ENCODE peak calls at places on chromosomes 12 and 14, in four cellular contexts. V, I, Q and S are unnamed samples.

GRCh38 chr14:54564799-54565235 is 2.1 kb upstream of the SAMD4A start:
- DNase-seq in V (no peak), I (no peak), Q (no peak), S (no peak)

GRCh38 chr14:92969470-92970232 is 46.7 kb downstream of the CHGA start:
- DNase-seq in V (no peak), I (no peak), Q (no peak), S (no peak)

GRCh38 chr12:98758331-98758730 is 113.2 kb downstream of the APAF1 start:
- DNase-seq in V (no peak), I (no peak), Q (no peak), S (no peak)

GRCh38 chr12:130179191-130179590 is 16.9 kb downstream of the FZD10 start:
- DNase-seq in V (no peak), I (no peak), Q (no peak), S (no peak)

GRCh38 chr12:97960741-97961608 is 498.4 kb downstream of the RMST start:
- DNase-seq in V (peak), I (peak), Q (peak), S (peak)

GRCh38 chr14:37546621-37547447 is 48.2 kb downstream of the FOXA1 start:
- DNase-seq in V (no peak), I (no peak), Q (no peak), S (no peak)

GRCh38 chr12:54258286-54258685 is 21.6 kb downstream of the CBX5 start:
- DNase-seq in V (peak), I (no peak), Q (no peak), S (no peak)

GRCh38 chr12:16603916-16604575 is 1.9 kb downstream of the LMO3 start:
- DNase-seq in V (no peak), I (no peak), Q (no peak), S (no peak)

GRCh38 chr12:85004199-85004598 is 31.9 kb downstream of the TSPAN19 start:
- DNase-seq in V (no peak), I (no peak), Q (no peak), S (no peak)

GRCh38 chr12:40691913-40692616 is at the start of gene CNTN1:
- DNase-seq in V (peak), I (no peak), Q (no peak), S (peak)

GRCh38 chr12:19382111-19382526 is 57.2 kb upstream of the AEBP2 start:
- DNase-seq in V (no peak), I (peak), Q (no peak), S (no peak)

GRCh38 chr14:37116933-37117844 is 55.2 kb downstream of the SLC25A21 start:
- DNase-seq in V (no peak), I (no peak), Q (no peak), S (no peak)

GRCh38 chr14:64646103-64646502 is 58.1 kb upstream of the PLEKHG3 start:
- DNase-seq in V (no peak), I (no peak), Q (no peak), S (no peak)

GRCh38 chr12:130828895-130829294 is 10.2 kb downstream of the STX2 start:
- DNase-seq in V (no peak), I (no peak), Q (no peak), S (no peak)

GRCh38 chr14:31336646-31337045 is 83.7 kb downstream of the HEATR5A start:
- DNase-seq in V (no peak), I (no peak), Q (peak), S (no peak)

GRCh38 chr12:91785655-91786489 is 359.8 kb downstream of the BTG1 start:
- DNase-seq in V (no peak), I (no peak), Q (no peak), S (no peak)

GRCh38 chr12:54196396-54196795 is 7.6 kb upstream of the SMUG1 start:
- DNase-seq in V (no peak), I (no peak), Q (peak), S (no peak)

GRCh38 chr12:45601888-45602287 is 127.6 kb upstream of the ARID2 start:
- DNase-seq in V (no peak), I (no peak), Q (no peak), S (no peak)

GRCh38 chr12:118034429-118035193 is 18.1 kb downstream of the RFC5 start:
- DNase-seq in V (peak), I (no peak), Q (no peak), S (no peak)

GRCh38 chr12:101826766-101827368 is 3.9 kb downstream of the GNPTAB start:
- DNase-seq in V (no peak), I (no peak), Q (no peak), S (no peak)

GRCh38 chr14:35068238-35069012 is 22.4 kb downstream of the FAM177A1 start:
- DNase-seq in V (no peak), I (no peak), Q (no peak), S (no peak)

GRCh38 chr14:70448633-70449032 is 3.3 kb upstream of the ADAM21 start:
- DNase-seq in V (no peak), I (no peak), Q (no peak), S (no peak)

GRCh38 chr12:132168311-132169031 is 24.2 kb downstream of the NOC4L start:
- DNase-seq in V (no peak), I (no peak), Q (no peak), S (no peak)

GRCh38 chr14:68628605-68629310 is 164.1 kb downstream of the ZFP36L1 start:
- DNase-seq in V (no peak), I (no peak), Q (no peak), S (no peak)

GRCh38 chr14:93970589-93970966 is 5.8 kb downstream of the ASB2 start:
- DNase-seq in V (no peak), I (no peak), Q (no peak), S (no peak)

GRCh38 chr12:32535260-32535999 is 136.1 kb downstream of the FGD4 start:
- DNase-seq in V (no peak), I (no peak), Q (no peak), S (no peak)

GRCh38 chr12:120814203-120814902 is 88.7 kb downstream of the ACADS start:
- DNase-seq in V (no peak), I (no peak), Q (no peak), S (no peak)

GRCh38 chr14:52563120-52563519 is 10.5 kb downstream of the GPR137C start:
- DNase-seq in V (no peak), I (no peak), Q (no peak), S (no peak)

GRCh38 chr12:32448581-32448980 is 49.2 kb downstream of the FGD4 start:
- DNase-seq in V (no peak), I (no peak), Q (no peak), S (no peak)

GRCh38 chr12:60689137-60689536 is 1093.3 kb downstream of the SLC16A7 start:
- DNase-seq in V (no peak), I (no peak), Q (no peak), S (no peak)

GRCh38 chr14:105473677-105474477 is 744 bp upstream of the CRIP2 start:
- DNase-seq in V (peak), I (no peak), Q (peak), S (peak)

GRCh38 chr14:75578099-75578785 is at the start of gene FLVCR2:
- DNase-seq in V (peak), I (no peak), Q (no peak), S (peak)

GRCh38 chr14:34628681-34629135 is 1.2 kb downstream of the SNX6 start:
- DNase-seq in V (peak), I (no peak), Q (no peak), S (no peak)

GRCh38 chr14:90495357-90496276 is 98.8 kb downstream of the CALM1 start:
- DNase-seq in V (peak), I (no peak), Q (peak), S (peak)

GRCh38 chr14:96103560-96104460 is 64.6 kb downstream of the C14orf132 start:
- DNase-seq in V (no peak), I (no peak), Q (no peak), S (no peak)

GRCh38 chr12:68786929-68787328 is 21.0 kb upstream of the MDM2 start:
- DNase-seq in V (no peak), I (no peak), Q (no peak), S (no peak)
- TF ChIP-seq SPI1 in V (no peak), I (no peak), Q (no peak), S (no peak)

GRCh38 chr14:88710709-88711108 is 82.0 kb downstream of the EML5 start:
- DNase-seq in V (no peak), I (no peak), Q (no peak), S (no peak)

GRCh38 chr14:88707088-88707487 is 85.7 kb downstream of the EML5 start:
- DNase-seq in V (no peak), I (no peak), Q (no peak), S (no peak)

DNA sequence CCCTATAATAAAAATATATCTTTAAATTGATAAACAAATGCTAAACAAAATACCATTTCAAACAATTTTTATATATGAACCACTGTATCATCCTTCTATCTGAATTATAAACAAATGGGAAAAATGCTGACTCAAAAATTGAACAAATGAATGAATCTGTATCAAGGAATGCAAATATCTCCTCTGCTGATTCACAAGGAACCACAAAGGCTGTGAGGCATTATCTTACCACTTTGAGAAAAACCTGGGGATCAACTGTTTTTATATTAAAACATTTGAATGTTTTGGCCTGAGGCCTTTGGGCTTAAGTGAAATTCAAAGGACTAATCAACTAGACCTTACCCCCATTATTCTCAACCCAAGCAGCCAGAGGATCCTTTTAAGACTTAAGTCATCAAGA is 86.3 kb downstream of the EML5 start:
- DNase-seq in V (no peak), I (no peak), Q (no peak), S (no peak)
- TF ChIP-seq SPI1 in V (no peak), I (no peak), Q (no peak), S (no peak)

GRCh38 chr14:102590667-102591099 is 1.8 kb upstream of the RCOR1 start:
- DNase-seq in V (peak), I (no peak), Q (no peak), S (no peak)
- TF ChIP-seq SPI1 in V (no peak), I (no peak), Q (no peak), S (no peak)

GRCh38 chr12:57046947-57047890 is 2.7 kb downstream of the MYO1A start:
- DNase-seq in V (no peak), I (no peak), Q (peak), S (no peak)
- TF ChIP-seq SPI1 in V (no peak), I (peak), Q (peak), S (peak)